ENCODE peak calls at places on chromosomes 1 and 21, in five cellular contexts. M, B, X, S and G are unnamed samples.

GRCh38 chr21:28587748-28588147 is 404.9 kb downstream of the LTN1 start:
- DNase-seq in M (no peak), B (no peak), X (no peak), S (no peak), G (no peak)

GRCh38 chr1:40784141-40784770 is 669 bp downstream of the KCNQ4 start:
- DNase-seq in M (no peak), B (no peak), X (no peak), S (no peak), G (no peak)

GRCh38 chr1:181872562-181872961 is 188.9 kb downstream of the ZNF648 start:
- DNase-seq in M (no peak), B (no peak), X (no peak), S (no peak), G (no peak)

GRCh38 chr1:31055501-31055900 is 10.0 kb downstream of the PUM1 start:
- DNase-seq in M (no peak), B (no peak), X (no peak), S (no peak), G (no peak)

GRCh38 chr1:8424539-8425116 is 106.7 kb downstream of the SLC45A1 start:
- DNase-seq in M (no peak), B (no peak), X (no peak), S (peak; percentile 78), G (peak; percentile 73)

GRCh38 chr1:6872573-6873261 is 87.5 kb downstream of the CAMTA1 start:
- DNase-seq in M (no peak), B (no peak), X (no peak), S (no peak), G (no peak)

GRCh38 chr1:12170263-12170671 is 3.5 kb downstream of the TNFRSF1B start:
- DNase-seq in M (no peak), B (no peak), X (no peak), S (no peak), G (no peak)

GRCh38 chr21:41953249-41953830 is 478 bp downstream of the C2CD2 start:
- DNase-seq in M (no peak), B (no peak), X (no peak), S (no peak), G (no peak)

GRCh38 chr21:39182016-39182415 is 1.2 kb downstream of the PSMG1 start:
- DNase-seq in M (no peak), B (no peak), X (no peak), S (no peak), G (no peak)

GRCh38 chr1:244839656-244840055 is 4.2 kb downstream of the COX20 start:
- DNase-seq in M (no peak), B (no peak), X (no peak), S (no peak), G (no peak)

GRCh38 chr1:182192215-182192614 is 130.7 kb upstream of the ZNF648 start:
- DNase-seq in M (no peak), B (no peak), X (no peak), S (no peak), G (no peak)

GRCh38 chr1:8384088-8384487 is 66.2 kb downstream of the SLC45A1 start:
- DNase-seq in M (no peak), B (no peak), X (no peak), S (no peak), G (no peak)

GRCh38 chr1:1092149-1092855 is 18.2 kb upstream of the RNF223 start:
- DNase-seq in M (no peak), B (peak; percentile 78), X (no peak), S (no peak), G (no peak)

GRCh38 chr1:27365372-27366112 is 1.2 kb downstream of the MAP3K6 start:
- DNase-seq in M (peak; percentile 58), B (peak; percentile 97), X (peak; percentile 69), S (peak; percentile 89), G (peak; percentile 93)